ENCODE peak calls at places on chromosomes 7 and 10, in eight cellular contexts. One of them, this sample, is unnamed.

GRCh38 chr7:117405519-117405918 is 21.8 kb downstream of the ASZ1 start:
- DNase-seq in cardiac fibroblast: no peak
- DNase-seq in coronary artery: no peak
- DNase-seq in dorsolateral prefrontal cortex: no peak
- DNase-seq in transverse colon: no peak
- DNase-seq in fibroblast of lung: no peak
- DNase-seq in lung: no peak
- DNase-seq in fibroblast of the aortic adventitia: no peak
- DNase-seq in this sample: no peak

GRCh38 chr7:133550811-133551210 is 297.9 kb downstream of the EXOC4 start:
- DNase-seq in cardiac fibroblast: no peak
- DNase-seq in coronary artery: no peak
- DNase-seq in fibroblast of the aortic adventitia: no peak
- DNase-seq in lung: no peak
- DNase-seq in transverse colon: no peak
- DNase-seq in fibroblast of lung: no peak
- DNase-seq in dorsolateral prefrontal cortex: no peak
- DNase-seq in this sample: no peak

GRCh38 chr10:78861456-78862327 is 207.1 kb upstream of the ZMIZ1 start:
- DNase-seq in cardiac fibroblast: no peak
- DNase-seq in lung: peak
- DNase-seq in transverse colon: no peak
- DNase-seq in fibroblast of lung: no peak
- DNase-seq in fibroblast of the aortic adventitia: peak
- DNase-seq in coronary artery: peak
- DNase-seq in dorsolateral prefrontal cortex: no peak
- DNase-seq in this sample: no peak

GRCh38 chr7:98168181-98168903 is 42.9 kb upstream of the BHLHA15 start:
- DNase-seq in lung: peak
- DNase-seq in fibroblast of the aortic adventitia: peak
- DNase-seq in coronary artery: no peak
- DNase-seq in cardiac fibroblast: peak
- DNase-seq in fibroblast of lung: peak
- DNase-seq in dorsolateral prefrontal cortex: peak
- DNase-seq in transverse colon: peak
- DNase-seq in this sample: peak

GRCh38 chr7:10708447-10708846 is 265.2 kb upstream of the PHF14 start:
- DNase-seq in coronary artery: no peak
- DNase-seq in fibroblast of the aortic adventitia: no peak
- DNase-seq in transverse colon: no peak
- DNase-seq in dorsolateral prefrontal cortex: peak
- DNase-seq in lung: no peak
- DNase-seq in cardiac fibroblast: no peak
- DNase-seq in fibroblast of lung: peak
- DNase-seq in this sample: peak

GRCh38 chr7:93119191-93119905 is 1.6 kb upstream of the SAMD9 start:
- DNase-seq in lung: no peak
- DNase-seq in cardiac fibroblast: no peak
- DNase-seq in transverse colon: no peak
- DNase-seq in fibroblast of the aortic adventitia: peak
- DNase-seq in fibroblast of lung: no peak
- DNase-seq in dorsolateral prefrontal cortex: no peak
- DNase-seq in coronary artery: no peak
- DNase-seq in this sample: no peak

GRCh38 chr10:6052247-6053221 is 9.6 kb downstream of the IL2RA start:
- DNase-seq in cardiac fibroblast: no peak
- DNase-seq in transverse colon: peak
- DNase-seq in fibroblast of lung: no peak
- DNase-seq in fibroblast of the aortic adventitia: no peak
- DNase-seq in lung: no peak
- DNase-seq in dorsolateral prefrontal cortex: no peak
- DNase-seq in coronary artery: no peak
- DNase-seq in this sample: peak

GRCh38 chr10:51244739-51245138 is 170.5 kb downstream of the PRKG1 start:
- DNase-seq in cardiac fibroblast: peak
- DNase-seq in fibroblast of the aortic adventitia: peak
- DNase-seq in fibroblast of lung: peak
- DNase-seq in lung: no peak
- DNase-seq in coronary artery: no peak
- DNase-seq in dorsolateral prefrontal cortex: no peak
- DNase-seq in transverse colon: no peak
- DNase-seq in this sample: no peak

GRCh38 chr7:76129366-76129765 is 72.3 kb upstream of the SRRM3 start:
- DNase-seq in coronary artery: no peak
- DNase-seq in fibroblast of the aortic adventitia: peak
- DNase-seq in fibroblast of lung: no peak
- DNase-seq in lung: no peak
- DNase-seq in transverse colon: no peak
- DNase-seq in cardiac fibroblast: peak
- DNase-seq in dorsolateral prefrontal cortex: no peak
- DNase-seq in this sample: no peak

GRCh38 chr7:76133164-76133775 is 68.4 kb upstream of the SRRM3 start:
- DNase-seq in fibroblast of the aortic adventitia: no peak
- DNase-seq in dorsolateral prefrontal cortex: no peak
- DNase-seq in lung: no peak
- DNase-seq in transverse colon: no peak
- DNase-seq in cardiac fibroblast: no peak
- DNase-seq in fibroblast of lung: no peak
- DNase-seq in coronary artery: no peak
- DNase-seq in this sample: no peak

GRCh38 chr7:76131872-76132271 is 69.8 kb upstream of the SRRM3 start:
- DNase-seq in lung: no peak
- DNase-seq in cardiac fibroblast: no peak
- DNase-seq in coronary artery: no peak
- DNase-seq in transverse colon: no peak
- DNase-seq in fibroblast of the aortic adventitia: no peak
- DNase-seq in dorsolateral prefrontal cortex: no peak
- DNase-seq in fibroblast of lung: no peak
- DNase-seq in this sample: no peak

GRCh38 chr7:76129836-76130235 is 71.9 kb upstream of the SRRM3 start:
- DNase-seq in lung: no peak
- DNase-seq in dorsolateral prefrontal cortex: no peak
- DNase-seq in transverse colon: no peak
- DNase-seq in cardiac fibroblast: no peak
- DNase-seq in fibroblast of lung: no peak
- DNase-seq in fibroblast of the aortic adventitia: no peak
- DNase-seq in coronary artery: no peak
- DNase-seq in this sample: no peak

GRCh38 chr7:76133839-76134238 is 67.9 kb upstream of the SRRM3 start:
- DNase-seq in lung: no peak
- DNase-seq in dorsolateral prefrontal cortex: no peak
- DNase-seq in coronary artery: no peak
- DNase-seq in transverse colon: no peak
- DNase-seq in fibroblast of lung: no peak
- DNase-seq in cardiac fibroblast: no peak
- DNase-seq in fibroblast of the aortic adventitia: no peak
- DNase-seq in this sample: no peak
- H3K4me3 ChIP-seq in lung: no peak
- H3K4me3 ChIP-seq in dorsolateral prefrontal cortex: no peak
- H3K4me3 ChIP-seq in coronary artery: no peak
- H3K4me3 ChIP-seq in transverse colon: no peak
- H3K4me3 ChIP-seq in fibroblast of lung: no peak
- H3K4me3 ChIP-seq in cardiac fibroblast: no peak
- H3K4me3 ChIP-seq in fibroblast of the aortic adventitia: no peak
- H3K4me3 ChIP-seq in this sample: no peak

GRCh38 chr10:124677291-124677690 is 66.9 kb downstream of the FAM53B start:
- DNase-seq in cardiac fibroblast: no peak
- DNase-seq in coronary artery: no peak
- DNase-seq in dorsolateral prefrontal cortex: peak
- DNase-seq in fibroblast of lung: no peak
- DNase-seq in transverse colon: no peak
- DNase-seq in lung: no peak
- DNase-seq in fibroblast of the aortic adventitia: no peak
- DNase-seq in this sample: no peak

GRCh38 chr10:124676416-124677062 is 67.6 kb downstream of the FAM53B start:
- DNase-seq in transverse colon: no peak
- DNase-seq in dorsolateral prefrontal cortex: no peak
- DNase-seq in fibroblast of lung: no peak
- DNase-seq in cardiac fibroblast: no peak
- DNase-seq in coronary artery: no peak
- DNase-seq in lung: no peak
- DNase-seq in fibroblast of the aortic adventitia: no peak
- DNase-seq in this sample: no peak

GRCh38 chr10:124675261-124675660 is 68.9 kb downstream of the FAM53B start:
- DNase-seq in fibroblast of lung: no peak
- DNase-seq in fibroblast of the aortic adventitia: no peak
- DNase-seq in cardiac fibroblast: no peak
- DNase-seq in coronary artery: no peak
- DNase-seq in lung: no peak
- DNase-seq in transverse colon: no peak
- DNase-seq in dorsolateral prefrontal cortex: no peak
- DNase-seq in this sample: no peak

GRCh38 chr10:124674768-124675222 is 69.4 kb downstream of the FAM53B start:
- DNase-seq in coronary artery: no peak
- DNase-seq in transverse colon: no peak
- DNase-seq in dorsolateral prefrontal cortex: no peak
- DNase-seq in fibroblast of the aortic adventitia: no peak
- DNase-seq in fibroblast of lung: no peak
- DNase-seq in lung: peak
- DNase-seq in cardiac fibroblast: no peak
- DNase-seq in this sample: no peak

DNA sequence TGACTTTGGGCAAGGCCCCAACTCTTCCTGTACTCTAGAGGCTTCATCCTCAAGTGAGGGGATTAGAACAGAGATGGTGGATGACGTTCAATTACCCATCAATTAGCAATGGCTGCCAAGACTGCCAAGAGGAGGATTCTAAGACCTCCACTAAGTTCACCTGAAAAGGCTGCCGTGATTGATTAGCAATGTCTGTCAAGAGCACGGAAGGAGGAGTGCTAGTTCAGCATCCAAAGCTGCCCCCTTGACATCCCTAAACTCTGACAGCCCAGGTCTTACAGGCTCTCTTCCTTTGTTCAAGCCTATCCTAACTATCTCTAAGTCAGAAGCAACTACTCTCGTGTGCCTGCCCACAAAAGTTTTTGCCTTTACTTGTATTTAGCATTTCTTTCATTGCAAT is 68.4 kb downstream of the FAM53B start:
- DNase-seq in transverse colon: no peak
- DNase-seq in dorsolateral prefrontal cortex: no peak
- DNase-seq in fibroblast of lung: no peak
- DNase-seq in lung: no peak
- DNase-seq in fibroblast of the aortic adventitia: no peak
- DNase-seq in coronary artery: no peak
- DNase-seq in cardiac fibroblast: no peak
- DNase-seq in this sample: no peak
- H3K4me3 ChIP-seq in transverse colon: no peak
- H3K4me3 ChIP-seq in dorsolateral prefrontal cortex: no peak
- H3K4me3 ChIP-seq in fibroblast of lung: no peak
- H3K4me3 ChIP-seq in lung: no peak
- H3K4me3 ChIP-seq in fibroblast of the aortic adventitia: no peak
- H3K4me3 ChIP-seq in coronary artery: no peak
- H3K4me3 ChIP-seq in cardiac fibroblast: no peak
- H3K4me3 ChIP-seq in this sample: no peak

GRCh38 chr10:76644481-76644880 is 993.1 kb downstream of the KCNMA1 start:
- DNase-seq in lung: no peak
- DNase-seq in coronary artery: no peak
- DNase-seq in transverse colon: no peak
- DNase-seq in fibroblast of the aortic adventitia: no peak
- DNase-seq in fibroblast of lung: no peak
- DNase-seq in cardiac fibroblast: no peak
- DNase-seq in dorsolateral prefrontal cortex: no peak
- DNase-seq in this sample: no peak

GRCh38 chr10:76651148-76651547 is 986.5 kb downstream of the KCNMA1 start:
- DNase-seq in fibroblast of lung: no peak
- DNase-seq in coronary artery: no peak
- DNase-seq in lung: no peak
- DNase-seq in dorsolateral prefrontal cortex: no peak
- DNase-seq in cardiac fibroblast: no peak
- DNase-seq in transverse colon: no peak
- DNase-seq in fibroblast of the aortic adventitia: no peak
- DNase-seq in this sample: no peak

GRCh38 chr10:76647276-76647675 is 990.3 kb downstream of the KCNMA1 start:
- DNase-seq in fibroblast of lung: peak
- DNase-seq in coronary artery: no peak
- DNase-seq in fibroblast of the aortic adventitia: peak
- DNase-seq in dorsolateral prefrontal cortex: no peak
- DNase-seq in lung: no peak
- DNase-seq in transverse colon: no peak
- DNase-seq in cardiac fibroblast: peak
- DNase-seq in this sample: no peak

GRCh38 chr10:76649723-76650127 is 987.9 kb downstream of the KCNMA1 start:
- DNase-seq in lung: no peak
- DNase-seq in dorsolateral prefrontal cortex: no peak
- DNase-seq in transverse colon: peak
- DNase-seq in coronary artery: no peak
- DNase-seq in fibroblast of lung: peak
- DNase-seq in fibroblast of the aortic adventitia: peak
- DNase-seq in cardiac fibroblast: peak
- DNase-seq in this sample: no peak

GRCh38 chr10:76649271-76649670 is 988.3 kb downstream of the KCNMA1 start:
- DNase-seq in fibroblast of lung: no peak
- DNase-seq in dorsolateral prefrontal cortex: no peak
- DNase-seq in lung: no peak
- DNase-seq in cardiac fibroblast: no peak
- DNase-seq in fibroblast of the aortic adventitia: no peak
- DNase-seq in coronary artery: no peak
- DNase-seq in transverse colon: no peak
- DNase-seq in this sample: no peak
- H3K4me3 ChIP-seq in fibroblast of lung: no peak
- H3K4me3 ChIP-seq in dorsolateral prefrontal cortex: no peak
- H3K4me3 ChIP-seq in lung: no peak
- H3K4me3 ChIP-seq in cardiac fibroblast: no peak
- H3K4me3 ChIP-seq in fibroblast of the aortic adventitia: no peak
- H3K4me3 ChIP-seq in coronary artery: no peak
- H3K4me3 ChIP-seq in transverse colon: no peak
- H3K4me3 ChIP-seq in this sample: no peak

GRCh38 chr10:114576132-114576487 is 82.0 kb downstream of the ABLIM1 start:
- DNase-seq in fibroblast of the aortic adventitia: no peak
- DNase-seq in coronary artery: no peak
- DNase-seq in fibroblast of lung: no peak
- DNase-seq in lung: no peak
- DNase-seq in transverse colon: no peak
- DNase-seq in dorsolateral prefrontal cortex: no peak
- DNase-seq in cardiac fibroblast: no peak
- DNase-seq in this sample: no peak

GRCh38 chr10:114575417-114576131 is 82.5 kb downstream of the ABLIM1 start:
- DNase-seq in transverse colon: no peak
- DNase-seq in fibroblast of the aortic adventitia: no peak
- DNase-seq in cardiac fibroblast: no peak
- DNase-seq in fibroblast of lung: no peak
- DNase-seq in coronary artery: no peak
- DNase-seq in lung: no peak
- DNase-seq in dorsolateral prefrontal cortex: no peak
- DNase-seq in this sample: no peak

GRCh38 chr10:114576716-114577115 is 81.4 kb downstream of the ABLIM1 start:
- DNase-seq in cardiac fibroblast: no peak
- DNase-seq in lung: no peak
- DNase-seq in transverse colon: no peak
- DNase-seq in fibroblast of the aortic adventitia: no peak
- DNase-seq in fibroblast of lung: no peak
- DNase-seq in coronary artery: no peak
- DNase-seq in dorsolateral prefrontal cortex: peak
- DNase-seq in this sample: no peak

GRCh38 chr10:114573330-114574045 is 84.6 kb downstream of the ABLIM1 start:
- DNase-seq in coronary artery: no peak
- DNase-seq in lung: no peak
- DNase-seq in transverse colon: no peak
- DNase-seq in cardiac fibroblast: no peak
- DNase-seq in fibroblast of the aortic adventitia: no peak
- DNase-seq in dorsolateral prefrontal cortex: no peak
- DNase-seq in fibroblast of lung: no peak
- DNase-seq in this sample: no peak

DNA sequence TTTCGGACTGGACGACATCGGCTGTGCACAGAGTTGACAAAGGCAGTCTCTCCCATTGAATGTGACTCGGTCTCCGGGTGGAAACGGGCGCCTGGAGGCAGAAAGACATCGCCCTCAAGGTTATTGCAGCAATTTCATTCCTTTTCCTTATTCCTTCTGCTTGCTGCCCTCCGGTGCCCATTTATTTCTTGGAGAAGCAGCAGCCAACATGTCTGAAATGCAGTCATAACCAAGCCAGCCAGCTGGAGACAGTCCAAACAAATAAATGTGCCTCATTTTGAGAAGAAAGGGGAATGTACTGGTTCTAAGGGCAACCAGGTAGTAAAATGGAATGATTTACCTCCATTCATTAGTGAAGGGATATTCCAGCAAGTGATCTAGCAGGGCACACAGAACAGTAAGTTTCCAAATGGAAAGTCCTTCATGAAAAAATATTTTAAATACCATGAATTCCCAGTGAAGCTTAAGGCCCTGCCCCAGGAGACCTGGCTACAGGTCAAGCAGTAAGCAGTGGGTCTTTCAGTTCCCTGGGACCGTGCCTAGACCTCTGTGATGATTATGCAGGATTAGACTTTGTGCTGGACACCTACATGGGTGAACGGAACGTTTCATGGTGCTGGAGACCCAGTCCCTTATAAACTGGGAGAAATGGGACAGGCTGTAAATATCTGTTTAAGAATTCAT is 86.6 kb downstream of the ABLIM1 start:
- DNase-seq in transverse colon: peak
- DNase-seq in lung: no peak
- DNase-seq in fibroblast of the aortic adventitia: no peak
- DNase-seq in fibroblast of lung: no peak
- DNase-seq in cardiac fibroblast: no peak
- DNase-seq in dorsolateral prefrontal cortex: peak
- DNase-seq in coronary artery: no peak
- DNase-seq in this sample: no peak
- H3K4me3 ChIP-seq in transverse colon: no peak
- H3K4me3 ChIP-seq in lung: no peak
- H3K4me3 ChIP-seq in fibroblast of the aortic adventitia: no peak
- H3K4me3 ChIP-seq in fibroblast of lung: no peak
- H3K4me3 ChIP-seq in cardiac fibroblast: no peak
- H3K4me3 ChIP-seq in dorsolateral prefrontal cortex: no peak
- H3K4me3 ChIP-seq in coronary artery: no peak
- H3K4me3 ChIP-seq in this sample: no peak

This sample was measured in OCI-LY7.